ENCODE peak calls at places on chromosomes 2 and 18, in ten cellular contexts. N is testis; P is upper lobe of right lung; X is mesendoderm; G is psoas muscle; E is GM12864; A is effector memory CD4-positive, alpha-beta T cell; O is GM23338; D is PC-9; L is breast epithelium. M is an unnamed sample.

GRCh38 chr2:26486789-26487188 is 8.9 kb upstream of the OTOF start:
- DNase-seq in N (no peak), P (no peak), X (no peak), G (no peak), E (no peak), A (no peak), O (no peak), D (no peak), L (no peak), M (no peak)

GRCh38 chr2:112155331-112156151 is 17.4 kb downstream of the FBLN7 start:
- DNase-seq in N (no peak), P (peak), X (no peak), G (no peak), E (no peak), A (peak), O (no peak), D (no peak), L (no peak), M (no peak)

GRCh38 chr2:66575625-66576371 is 140.9 kb downstream of the MEIS1 start:
- DNase-seq in N (peak), P (peak), X (peak), G (peak), E (no peak), A (no peak), O (peak), D (no peak), L (no peak), M (peak)

GRCh38 chr2:176093145-176093888 is 796 bp downstream of the HOXD13 start:
- DNase-seq in N (no peak), P (no peak), X (peak), G (no peak), E (no peak), A (no peak), O (no peak), D (no peak), L (no peak), M (no peak)

GRCh38 chr2:20556756-20557155 is 94.1 kb downstream of the HS1BP3 start:
- DNase-seq in N (no peak), P (no peak), X (no peak), G (no peak), E (no peak), A (no peak), O (no peak), D (no peak), L (no peak), M (no peak)

GRCh38 chr2:165002638-165003037 is 47.3 kb upstream of the SLC38A11 start:
- DNase-seq in N (no peak), P (no peak), X (no peak), G (no peak), E (no peak), A (no peak), O (no peak), D (no peak), L (no peak), M (no peak)

GRCh38 chr2:161415467-161416293 is 417 bp upstream of the TBR1 start:
- DNase-seq in N (no peak), P (no peak), X (peak), G (no peak), E (no peak), A (no peak), O (peak), D (no peak), L (no peak), M (no peak)

GRCh38 chr2:207619764-207620203 is 5.4 kb downstream of the METTL21A start:
- DNase-seq in N (no peak), P (no peak), X (no peak), G (no peak), E (no peak), A (no peak), O (no peak), D (no peak), L (no peak), M (no peak)

GRCh38 chr2:69436594-69436936 is 670 bp downstream of the NFU1 start:
- DNase-seq in N (peak), P (no peak), X (no peak), G (no peak), E (no peak), A (no peak), O (peak), D (no peak), L (no peak), M (peak)

GRCh38 chr2:183665976-183666375 is 541.7 kb downstream of the NUP35 start:
- DNase-seq in N (no peak), P (no peak), X (peak), G (no peak), E (no peak), A (no peak), O (no peak), D (no peak), L (no peak), M (peak)

GRCh38 chr18:41462946-41463345 is 492.1 kb upstream of the PIK3C3 start:
- DNase-seq in N (no peak), P (no peak), X (no peak), G (no peak), E (no peak), A (no peak), O (no peak), D (no peak), L (no peak), M (no peak)

GRCh38 chr2:166410828-166411472 is 35.2 kb upstream of the SCN9A start:
- DNase-seq in N (no peak), P (no peak), X (peak), G (no peak), E (no peak), A (no peak), O (no peak), D (no peak), L (no peak), M (peak)

GRCh38 chr2:10297950-10298349 is 4.8 kb upstream of the HPCAL1 start:
- DNase-seq in N (no peak), P (no peak), X (peak), G (peak), E (no peak), A (peak), O (no peak), D (peak), L (no peak), M (peak)

GRCh38 chr18:61322265-61322873 is 10.9 kb upstream of the CDH20 start:
- DNase-seq in N (peak), P (peak), X (peak), G (peak), E (no peak), A (no peak), O (peak), D (peak), L (no peak), M (peak)

GRCh38 chr2:134268265-134268664 is 14.4 kb downstream of the MGAT5 start:
- DNase-seq in N (no peak), P (no peak), X (no peak), G (no peak), E (no peak), A (no peak), O (no peak), D (no peak), L (no peak), M (no peak)

GRCh38 chr2:8472545-8473361 is 209.1 kb upstream of the ID2 start:
- DNase-seq in N (no peak), P (no peak), X (no peak), G (no peak), E (peak), A (no peak), O (no peak), D (no peak), L (no peak), M (no peak)

GRCh38 chr2:8475349-8476045 is 206.4 kb upstream of the ID2 start:
- DNase-seq in N (no peak), P (no peak), X (peak), G (no peak), E (peak), A (peak), O (peak), D (no peak), L (no peak), M (no peak)

GRCh38 chr2:8465560-8465959 is 216.3 kb upstream of the ID2 start:
- DNase-seq in N (no peak), P (no peak), X (no peak), G (no peak), E (no peak), A (no peak), O (no peak), D (no peak), L (no peak), M (no peak)

DNA sequence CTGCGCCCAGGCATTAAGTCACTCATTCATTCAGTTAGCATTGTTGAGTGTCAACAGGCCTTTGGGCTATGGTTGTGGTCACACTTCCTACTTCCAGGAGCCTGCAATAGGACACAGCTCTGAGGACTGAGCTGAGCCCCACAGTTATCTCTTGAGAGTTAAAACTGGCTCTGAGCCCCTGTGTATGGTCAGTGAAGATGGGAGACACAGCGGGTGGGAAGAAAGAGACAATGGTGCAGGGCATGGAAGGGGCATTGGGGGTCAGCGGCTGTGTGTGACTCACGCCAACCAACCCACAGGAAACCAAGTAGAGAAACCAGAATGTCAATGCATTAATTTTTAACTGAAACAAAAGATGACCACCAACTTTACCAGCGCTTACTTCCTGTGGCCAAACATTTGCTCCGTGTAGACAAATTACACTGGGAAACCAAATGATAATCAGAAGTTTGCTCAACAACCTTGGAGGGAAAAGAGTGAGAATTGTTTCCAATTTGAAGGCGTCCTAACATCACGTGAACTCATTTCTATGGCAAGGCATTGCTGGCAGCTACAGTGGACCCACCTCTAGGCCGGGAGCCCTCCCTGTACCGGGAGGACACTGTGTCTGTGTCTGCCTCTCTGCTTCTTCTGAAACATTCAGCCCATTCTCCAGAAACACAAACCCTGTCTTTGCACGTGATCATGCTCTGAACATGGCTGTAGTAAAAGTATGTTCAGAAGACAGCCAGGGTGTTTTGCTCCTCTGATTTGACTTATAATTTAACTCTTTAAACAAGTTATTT is 212.0 kb upstream of the ID2 start:
- DNase-seq in N (no peak), P (no peak), X (no peak), G (no peak), E (no peak), A (no peak), O (no peak), D (no peak), L (no peak), M (no peak)
- H3K4me3 ChIP-seq in N (no peak), P (no peak), X (no peak), G (no peak), E (no peak), A (no peak), O (no peak), D (no peak), L (no peak), M (no peak)

GRCh38 chr18:58135806-58136331 is 91.8 kb downstream of the NEDD4L start:
- DNase-seq in N (peak), P (no peak), X (peak), G (no peak), E (peak), A (no peak), O (peak), D (peak), L (no peak), M (peak)
- H3K4me3 ChIP-seq in N (no peak), P (no peak), X (no peak), G (no peak), E (no peak), A (no peak), O (no peak), D (no peak), L (no peak), M (no peak)

DNA sequence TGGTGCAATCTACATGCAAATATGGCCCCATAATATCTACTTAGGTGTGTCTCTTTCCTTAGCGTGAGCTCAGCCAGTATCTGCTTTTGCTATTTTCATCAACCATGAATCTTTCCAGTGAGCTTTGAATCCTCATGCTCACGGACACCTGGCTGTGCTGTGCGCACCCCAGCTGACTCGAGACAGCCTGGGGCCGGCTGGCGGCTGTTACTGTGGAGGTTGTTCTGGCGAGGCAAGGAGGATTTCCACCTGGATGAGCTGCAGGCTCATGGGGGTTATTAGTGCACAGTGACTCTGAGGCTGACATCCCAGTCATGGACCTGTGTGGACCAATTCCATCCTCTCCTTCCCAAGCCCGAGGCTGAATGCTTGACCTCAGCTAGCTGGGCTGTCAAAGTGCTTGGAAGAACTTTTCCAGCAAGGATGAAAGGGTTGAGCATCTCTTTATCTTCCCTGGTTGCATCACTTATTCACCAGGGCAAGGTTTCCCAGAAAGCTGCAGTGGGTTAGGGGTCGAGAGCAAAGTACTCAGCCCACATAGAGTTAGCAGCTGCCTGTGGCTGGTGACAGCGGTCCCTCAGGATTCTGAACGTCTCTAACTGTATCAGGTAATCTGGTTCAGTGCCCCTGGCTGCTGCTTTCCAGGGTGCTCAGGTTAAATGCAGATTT is 141.7 kb downstream of the ARL4C start:
- DNase-seq in N (no peak), P (no peak), X (peak), G (no peak), E (no peak), A (no peak), O (peak), D (no peak), L (no peak), M (no peak)
- H3K4me3 ChIP-seq in N (no peak), P (no peak), X (no peak), G (no peak), E (no peak), A (no peak), O (no peak), D (no peak), L (no peak), M (no peak)

GRCh38 chr2:181371782-181372292 is 85.3 kb upstream of the ITGA4 start:
- DNase-seq in N (no peak), P (no peak), X (no peak), G (no peak), E (no peak), A (no peak), O (no peak), D (peak), L (no peak), M (no peak)
- H3K4me3 ChIP-seq in N (no peak), P (no peak), X (no peak), G (no peak), E (no peak), A (no peak), O (no peak), D (no peak), L (no peak), M (no peak)

M was measured in choroid plexus epithelial cell.